ENCODE peak calls at places on chromosomes 4 and X, in nine cellular contexts. One of them, this sample, is unnamed.

GRCh38 chr4:85496933-85497332 is 22.0 kb downstream of the ARHGAP24 start:
- DNase-seq in gastrocnemius medialis: no peak
- DNase-seq in pancreas: no peak
- DNase-seq in upper lobe of right lung: no peak
- DNase-seq in ovary: no peak
- DNase-seq in ascending aorta: no peak
- DNase-seq in brain microvascular endothelial cell: no peak
- DNase-seq in tibial nerve: no peak
- DNase-seq in breast epithelium: no peak
- DNase-seq in this sample: no peak

GRCh38 chr4:23276076-23276475 is 583.3 kb downstream of the GBA3 start:
- DNase-seq in gastrocnemius medialis: no peak
- DNase-seq in pancreas: no peak
- DNase-seq in upper lobe of right lung: no peak
- DNase-seq in ovary: no peak
- DNase-seq in ascending aorta: no peak
- DNase-seq in brain microvascular endothelial cell: no peak
- DNase-seq in tibial nerve: no peak
- DNase-seq in breast epithelium: no peak
- DNase-seq in this sample: no peak

GRCh38 chrX:121103381-121103780 is 56.0 kb downstream of the GLUD2 start:
- DNase-seq in gastrocnemius medialis: no peak
- DNase-seq in pancreas: no peak
- DNase-seq in upper lobe of right lung: no peak
- DNase-seq in ovary: no peak
- DNase-seq in ascending aorta: no peak
- DNase-seq in brain microvascular endothelial cell: no peak
- DNase-seq in tibial nerve: no peak
- DNase-seq in breast epithelium: no peak
- DNase-seq in this sample: no peak

GRCh38 chr4:128379860-128380259 is 92.2 kb upstream of the PGRMC2 start:
- DNase-seq in gastrocnemius medialis: no peak
- DNase-seq in pancreas: peak; percentile 67
- DNase-seq in upper lobe of right lung: no peak
- DNase-seq in ovary: no peak
- DNase-seq in ascending aorta: no peak
- DNase-seq in brain microvascular endothelial cell: peak; percentile 14
- DNase-seq in tibial nerve: no peak
- DNase-seq in breast epithelium: no peak
- DNase-seq in this sample: peak; percentile 26

GRCh38 chrX:10841579-10841978 is 221.2 kb upstream of the MID1 start:
- DNase-seq in gastrocnemius medialis: no peak
- DNase-seq in pancreas: no peak
- DNase-seq in upper lobe of right lung: no peak
- DNase-seq in ovary: no peak
- DNase-seq in ascending aorta: no peak
- DNase-seq in brain microvascular endothelial cell: no peak
- DNase-seq in tibial nerve: no peak
- DNase-seq in breast epithelium: no peak
- DNase-seq in this sample: no peak

GRCh38 chr4:158255727-158256324 is 45.5 kb downstream of the TMEM144 start:
- DNase-seq in gastrocnemius medialis: no peak
- DNase-seq in pancreas: no peak
- DNase-seq in upper lobe of right lung: no peak
- DNase-seq in ovary: no peak
- DNase-seq in ascending aorta: no peak
- DNase-seq in brain microvascular endothelial cell: peak; percentile 52
- DNase-seq in tibial nerve: no peak
- DNase-seq in breast epithelium: no peak
- DNase-seq in this sample: no peak

GRCh38 chr4:146329042-146329716 is 114.8 kb downstream of the REELD1 start:
- DNase-seq in gastrocnemius medialis: no peak
- DNase-seq in pancreas: no peak
- DNase-seq in upper lobe of right lung: no peak
- DNase-seq in ovary: no peak
- DNase-seq in ascending aorta: no peak
- DNase-seq in brain microvascular endothelial cell: peak; percentile 48
- DNase-seq in tibial nerve: no peak
- DNase-seq in breast epithelium: no peak
- DNase-seq in this sample: no peak

GRCh38 chr4:8312069-8312445 is 42.5 kb downstream of the HTRA3 start:
- DNase-seq in gastrocnemius medialis: no peak
- DNase-seq in pancreas: no peak
- DNase-seq in upper lobe of right lung: no peak
- DNase-seq in ovary: no peak
- DNase-seq in ascending aorta: no peak
- DNase-seq in brain microvascular endothelial cell: no peak
- DNase-seq in tibial nerve: no peak
- DNase-seq in breast epithelium: no peak
- DNase-seq in this sample: no peak

GRCh38 chr4:41575207-41575606 is 37.2 kb downstream of the LIMCH1 start:
- DNase-seq in gastrocnemius medialis: no peak
- DNase-seq in pancreas: no peak
- DNase-seq in upper lobe of right lung: no peak
- DNase-seq in ovary: no peak
- DNase-seq in ascending aorta: no peak
- DNase-seq in brain microvascular endothelial cell: no peak
- DNase-seq in tibial nerve: no peak
- DNase-seq in breast epithelium: no peak
- DNase-seq in this sample: no peak

GRCh38 chr4:2944882-2945526 is 18.2 kb downstream of the NOP14 start:
- DNase-seq in gastrocnemius medialis: no peak
- DNase-seq in pancreas: peak; percentile 28
- DNase-seq in upper lobe of right lung: no peak
- DNase-seq in ovary: peak; percentile 55
- DNase-seq in ascending aorta: peak; percentile 60
- DNase-seq in brain microvascular endothelial cell: no peak
- DNase-seq in tibial nerve: no peak
- DNase-seq in breast epithelium: no peak
- DNase-seq in this sample: no peak

GRCh38 chr4:78529569-78530209 is 21.9 kb upstream of the ANXA3 start:
- DNase-seq in gastrocnemius medialis: no peak
- DNase-seq in pancreas: no peak
- DNase-seq in upper lobe of right lung: no peak
- DNase-seq in ovary: no peak
- DNase-seq in ascending aorta: no peak
- DNase-seq in brain microvascular endothelial cell: no peak
- DNase-seq in tibial nerve: no peak
- DNase-seq in breast epithelium: no peak
- DNase-seq in this sample: no peak

GRCh38 chr4:8308856-8309771 is 39.6 kb downstream of the HTRA3 start:
- DNase-seq in gastrocnemius medialis: peak; percentile 73
- DNase-seq in pancreas: peak; percentile 52
- DNase-seq in upper lobe of right lung: peak; percentile 67
- DNase-seq in ovary: peak; percentile 88
- DNase-seq in ascending aorta: peak; percentile 64
- DNase-seq in brain microvascular endothelial cell: no peak
- DNase-seq in tibial nerve: peak; percentile 58
- DNase-seq in breast epithelium: peak; percentile 54
- DNase-seq in this sample: peak; percentile 91

GRCh38 chr4:16109256-16109655 is 25.4 kb upstream of the PROM1 start:
- DNase-seq in gastrocnemius medialis: no peak
- DNase-seq in pancreas: no peak
- DNase-seq in upper lobe of right lung: no peak
- DNase-seq in ovary: no peak
- DNase-seq in ascending aorta: no peak
- DNase-seq in brain microvascular endothelial cell: no peak
- DNase-seq in tibial nerve: no peak
- DNase-seq in breast epithelium: no peak
- DNase-seq in this sample: no peak

GRCh38 chr4:109041463-109041862 is 261.0 kb downstream of the COL25A1 start:
- DNase-seq in gastrocnemius medialis: no peak
- DNase-seq in pancreas: no peak
- DNase-seq in upper lobe of right lung: no peak
- DNase-seq in ovary: no peak
- DNase-seq in ascending aorta: no peak
- DNase-seq in brain microvascular endothelial cell: peak; percentile 15
- DNase-seq in tibial nerve: no peak
- DNase-seq in breast epithelium: no peak
- DNase-seq in this sample: no peak

GRCh38 chr4:102466298-102466697 is 34.9 kb upstream of the NFKB1 start:
- DNase-seq in gastrocnemius medialis: no peak
- DNase-seq in pancreas: no peak
- DNase-seq in upper lobe of right lung: no peak
- DNase-seq in ovary: no peak
- DNase-seq in ascending aorta: no peak
- DNase-seq in brain microvascular endothelial cell: peak; percentile 29
- DNase-seq in tibial nerve: no peak
- DNase-seq in breast epithelium: no peak
- DNase-seq in this sample: no peak

GRCh38 chrX:142089193-142089592 is 115.9 kb downstream of the MAGEC2 start:
- DNase-seq in gastrocnemius medialis: no peak
- DNase-seq in pancreas: no peak
- DNase-seq in upper lobe of right lung: no peak
- DNase-seq in ovary: no peak
- DNase-seq in ascending aorta: no peak
- DNase-seq in brain microvascular endothelial cell: no peak
- DNase-seq in tibial nerve: no peak
- DNase-seq in breast epithelium: no peak
- DNase-seq in this sample: no peak

GRCh38 chr4:14871676-14872430 is 130.4 kb upstream of the CPEB2 start:
- DNase-seq in gastrocnemius medialis: no peak
- DNase-seq in pancreas: peak; percentile 63
- DNase-seq in upper lobe of right lung: peak; percentile 69
- DNase-seq in ovary: no peak
- DNase-seq in ascending aorta: no peak
- DNase-seq in brain microvascular endothelial cell: no peak
- DNase-seq in tibial nerve: no peak
- DNase-seq in breast epithelium: no peak
- DNase-seq in this sample: no peak

GRCh38 chr4:39043697-39044363 is 11.6 kb upstream of the TMEM156 start:
- DNase-seq in gastrocnemius medialis: no peak
- DNase-seq in pancreas: no peak
- DNase-seq in upper lobe of right lung: no peak
- DNase-seq in ovary: no peak
- DNase-seq in ascending aorta: no peak
- DNase-seq in brain microvascular endothelial cell: peak; percentile 66
- DNase-seq in tibial nerve: no peak
- DNase-seq in breast epithelium: no peak
- DNase-seq in this sample: no peak

DNA sequence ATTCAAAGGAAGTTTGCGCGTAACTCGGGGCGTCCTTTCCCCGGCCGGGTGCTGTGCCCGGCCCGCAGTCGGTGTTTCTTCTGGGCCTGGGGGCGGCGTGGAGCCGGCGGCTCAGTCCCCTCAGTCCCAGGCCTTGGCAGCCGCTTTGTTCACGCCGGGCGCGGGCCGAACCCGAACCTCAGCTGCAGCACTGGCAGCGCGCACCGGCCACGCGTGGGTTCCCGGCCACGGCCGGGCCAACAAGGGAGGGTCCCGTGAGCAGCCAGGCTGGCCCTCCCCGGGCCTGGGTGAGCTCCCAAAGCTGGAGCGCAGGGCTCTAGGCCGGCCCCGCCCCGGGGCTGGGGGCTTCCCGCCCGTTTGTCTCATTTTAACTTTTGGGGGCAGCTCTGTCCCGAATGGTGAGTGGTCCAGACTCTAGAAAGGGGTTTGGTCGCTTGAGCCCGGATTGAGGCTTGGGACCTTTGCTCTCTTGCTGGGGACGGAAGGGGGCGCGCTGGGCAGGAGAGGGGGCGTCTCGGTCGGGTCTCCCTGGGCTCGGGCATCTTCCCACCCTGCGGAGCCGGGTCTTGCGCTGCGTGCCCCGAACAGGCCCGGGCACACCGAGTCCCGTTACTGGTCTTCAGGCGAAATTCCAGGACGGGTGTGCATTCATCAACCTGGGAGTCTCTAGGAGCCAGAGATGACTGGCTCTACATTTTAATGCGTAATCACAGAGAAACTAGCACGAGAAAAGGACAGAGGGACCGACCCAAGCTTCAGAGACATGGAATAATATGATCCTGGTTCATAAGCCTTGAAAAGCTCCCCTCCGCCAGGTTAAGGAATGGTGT is 177.1 kb downstream of the CBR4 start:
- DNase-seq in gastrocnemius medialis: no peak
- DNase-seq in pancreas: peak; percentile 68
- DNase-seq in upper lobe of right lung: peak; percentile 69
- DNase-seq in ovary: peak; percentile 73
- DNase-seq in ascending aorta: peak; percentile 73
- DNase-seq in brain microvascular endothelial cell: no peak
- DNase-seq in tibial nerve: no peak
- DNase-seq in breast epithelium: peak; percentile 55
- DNase-seq in this sample: peak; percentile 67
- TF ChIP-seq CTCF in gastrocnemius medialis: no peak
- TF ChIP-seq CTCF in pancreas: no peak
- TF ChIP-seq CTCF in upper lobe of right lung: no peak
- TF ChIP-seq CTCF in ovary: no peak
- TF ChIP-seq CTCF in ascending aorta: peak; percentile 37
- TF ChIP-seq CTCF in brain microvascular endothelial cell: peak; percentile 60
- TF ChIP-seq CTCF in tibial nerve: no peak
- TF ChIP-seq CTCF in breast epithelium: no peak
- TF ChIP-seq CTCF in this sample: no peak

GRCh38 chr4:58600290-58600689 is 1490.1 kb upstream of the IGFBP7 start:
- DNase-seq in gastrocnemius medialis: no peak
- DNase-seq in pancreas: no peak
- DNase-seq in upper lobe of right lung: no peak
- DNase-seq in ovary: no peak
- DNase-seq in ascending aorta: no peak
- DNase-seq in brain microvascular endothelial cell: no peak
- DNase-seq in tibial nerve: no peak
- DNase-seq in breast epithelium: no peak
- DNase-seq in this sample: no peak
- H3K36me3 ChIP-seq in gastrocnemius medialis: no peaks in the 10 kb centered on the region
- H3K36me3 ChIP-seq in pancreas: no peaks in the 10 kb centered on the region
- H3K36me3 ChIP-seq in upper lobe of right lung: no peaks in the 10 kb centered on the region
- H3K36me3 ChIP-seq in ovary: no peaks in the 10 kb centered on the region
- H3K36me3 ChIP-seq in ascending aorta: no peaks in the 10 kb centered on the region
- H3K36me3 ChIP-seq in brain microvascular endothelial cell: no peaks in the 10 kb centered on the region
- H3K36me3 ChIP-seq in tibial nerve: no peaks in the 10 kb centered on the region
- H3K36me3 ChIP-seq in breast epithelium: no peaks in the 10 kb centered on the region
- H3K36me3 ChIP-seq in this sample: no peaks in the 10 kb centered on the region

GRCh38 chr4:176563591-176563990 is 229.1 kb downstream of the VEGFC start:
- DNase-seq in gastrocnemius medialis: no peak
- DNase-seq in pancreas: no peak
- DNase-seq in upper lobe of right lung: no peak
- DNase-seq in ovary: no peak
- DNase-seq in ascending aorta: no peak
- DNase-seq in brain microvascular endothelial cell: peak; percentile 46
- DNase-seq in tibial nerve: no peak
- DNase-seq in breast epithelium: no peak
- DNase-seq in this sample: no peak
- TF ChIP-seq CTCF in gastrocnemius medialis: no peak
- TF ChIP-seq CTCF in pancreas: no peak
- TF ChIP-seq CTCF in upper lobe of right lung: no peak
- TF ChIP-seq CTCF in ovary: no peak
- TF ChIP-seq CTCF in ascending aorta: no peak
- TF ChIP-seq CTCF in brain microvascular endothelial cell: peak; percentile 43
- TF ChIP-seq CTCF in tibial nerve: no peak
- TF ChIP-seq CTCF in breast epithelium: no peak
- TF ChIP-seq CTCF in this sample: peak; percentile 18

DNA sequence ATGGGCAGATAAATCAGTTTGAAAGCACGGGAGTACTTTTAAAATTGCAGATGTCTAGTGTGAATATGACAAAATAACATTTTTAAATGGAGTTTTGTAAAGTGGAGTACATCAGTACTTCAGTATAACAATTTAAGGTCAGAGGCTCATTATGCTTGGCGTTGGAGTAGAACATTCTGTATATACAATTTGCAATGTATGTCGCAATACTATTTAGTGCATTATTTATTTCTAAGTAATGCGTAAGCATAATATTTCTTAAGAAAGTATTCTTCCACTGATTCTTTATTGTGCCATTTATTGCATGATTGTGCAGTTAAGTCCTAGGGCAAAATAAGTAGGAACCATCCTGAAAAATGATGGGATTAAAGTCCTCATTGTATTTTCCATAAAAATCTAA is 461.6 kb downstream of the AFF2 start:
- DNase-seq in gastrocnemius medialis: no peak
- DNase-seq in pancreas: no peak
- DNase-seq in upper lobe of right lung: no peak
- DNase-seq in ovary: no peak
- DNase-seq in ascending aorta: no peak
- DNase-seq in brain microvascular endothelial cell: no peak
- DNase-seq in tibial nerve: no peak
- DNase-seq in breast epithelium: no peak
- DNase-seq in this sample: no peak
- H3K36me3 ChIP-seq in gastrocnemius medialis: no peaks in the 10 kb centered on the region
- H3K36me3 ChIP-seq in pancreas: no peaks in the 10 kb centered on the region
- H3K36me3 ChIP-seq in upper lobe of right lung: no peaks in the 10 kb centered on the region
- H3K36me3 ChIP-seq in ovary: no peaks in the 10 kb centered on the region
- H3K36me3 ChIP-seq in ascending aorta: no peaks in the 10 kb centered on the region
- H3K36me3 ChIP-seq in brain microvascular endothelial cell: no peaks in the 10 kb centered on the region
- H3K36me3 ChIP-seq in tibial nerve: no peaks in the 10 kb centered on the region
- H3K36me3 ChIP-seq in breast epithelium: no peaks in the 10 kb centered on the region
- H3K36me3 ChIP-seq in this sample: no peaks in the 10 kb centered on the region

This sample was measured in psoas muscle.